ENCODE peak calls at places on chromosomes 13 and 19, in six cellular contexts. U is breast epithelium; K is tibial artery; A is adrenal gland; X is CD4-positive, alpha-beta memory T cell; Q is HL-60. W is an unnamed sample.

GRCh38 chr13:109146912-109147624 is 517.7 kb downstream of the MYO16 start:
- DNase-seq in U (no peak), K (no peak), A (no peak), X (no peak), Q (no peak), W (peak; percentile 57)

GRCh38 chr13:27833206-27833605 is 40.9 kb downstream of the GSX1 start:
- DNase-seq in U (no peak), K (no peak), A (no peak), X (no peak), Q (no peak), W (no peak)

GRCh38 chr19:46211201-46211881 is 18.2 kb upstream of the IGFL1 start:
- DNase-seq in U (peak; percentile 72), K (no peak), A (no peak), X (no peak), Q (no peak), W (peak; percentile 49)

GRCh38 chr19:35764432-35765315 is 6.7 kb downstream of the PROSER3 start:
- DNase-seq in U (no peak), K (no peak), A (no peak), X (no peak), Q (peak; percentile 27), W (no peak)

GRCh38 chr13:48595330-48596127 is 58.2 kb upstream of the CYSLTR2 start:
- DNase-seq in U (no peak), K (no peak), A (peak; percentile 74), X (peak; percentile 51), Q (peak; percentile 89), W (peak; percentile 53)

GRCh38 chr13:25840261-25840660 is 211.6 kb downstream of the SHISA2 start:
- DNase-seq in U (no peak), K (no peak), A (no peak), X (no peak), Q (no peak), W (no peak)

GRCh38 chr13:95100525-95101121 is 200.6 kb downstream of the ABCC4 start:
- DNase-seq in U (no peak), K (no peak), A (no peak), X (no peak), Q (no peak), W (no peak)

GRCh38 chr19:42255766-42256750 is 1.1 kb upstream of the ERF start:
- DNase-seq in U (no peak), K (peak; percentile 79), A (peak; percentile 62), X (no peak), Q (no peak), W (peak; percentile 61)

GRCh38 chr13:30870049-30870884 is 35.8 kb upstream of the MEDAG start:
- DNase-seq in U (no peak), K (peak; percentile 99), A (no peak), X (no peak), Q (no peak), W (no peak)

DNA sequence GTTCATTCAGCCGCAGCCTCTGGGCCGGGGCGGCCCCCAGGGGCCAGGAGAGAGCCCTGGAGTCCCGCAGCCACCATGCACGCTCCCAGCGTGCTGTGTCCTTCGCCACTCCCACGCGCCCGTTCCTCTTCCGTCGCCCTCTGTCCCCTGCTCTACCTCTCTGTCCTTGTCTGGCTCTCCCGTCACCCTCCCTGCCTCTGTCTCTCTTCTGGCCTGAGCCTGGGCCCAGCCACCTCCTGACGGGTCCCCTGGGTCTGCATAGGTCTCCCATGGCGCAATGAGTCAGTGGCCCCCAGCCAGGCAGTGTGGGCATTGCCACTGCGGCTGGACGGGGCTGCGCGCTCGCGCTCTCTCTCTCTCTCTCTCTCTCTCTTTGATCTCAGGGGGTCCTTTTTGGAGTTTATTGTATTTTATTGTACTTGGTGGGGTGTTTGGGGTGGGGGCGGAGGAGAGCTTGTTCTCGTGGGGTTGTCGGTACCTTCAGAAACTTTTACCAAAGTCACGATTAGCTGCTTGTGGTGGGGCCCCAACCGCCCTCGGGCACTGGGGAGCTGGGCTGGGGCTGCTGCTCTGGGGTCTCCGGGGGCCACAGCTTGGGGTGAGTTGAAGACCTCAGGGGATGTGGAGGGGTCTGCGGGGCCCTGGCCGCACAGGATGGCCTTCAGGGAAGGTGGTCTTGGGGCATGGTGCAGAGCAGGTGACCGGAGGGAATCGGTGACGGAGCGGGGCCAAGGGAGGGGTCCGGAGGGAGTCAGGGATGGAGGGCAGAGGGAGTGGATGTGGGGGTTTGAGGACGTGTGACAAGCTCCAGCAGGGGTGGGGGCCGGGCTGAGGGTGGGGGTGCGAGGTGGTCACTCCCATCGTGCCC is 1.7 kb upstream of the TGFBR3L start:
- DNase-seq in U (no peak), K (no peak), A (peak; percentile 25), X (no peak), Q (no peak), W (no peak)
- H3K27me3 ChIP-seq in U (peaks cover 7% of the 10 kb centered on the region), K (peaks cover 56% of the 10 kb centered on the region), A (peaks cover 18% of the 10 kb centered on the region), X (peaks cover 8% of the 10 kb centered on the region), Q (peaks cover 3% of the 10 kb centered on the region), W (peaks cover 42% of the 10 kb centered on the region)

DNA sequence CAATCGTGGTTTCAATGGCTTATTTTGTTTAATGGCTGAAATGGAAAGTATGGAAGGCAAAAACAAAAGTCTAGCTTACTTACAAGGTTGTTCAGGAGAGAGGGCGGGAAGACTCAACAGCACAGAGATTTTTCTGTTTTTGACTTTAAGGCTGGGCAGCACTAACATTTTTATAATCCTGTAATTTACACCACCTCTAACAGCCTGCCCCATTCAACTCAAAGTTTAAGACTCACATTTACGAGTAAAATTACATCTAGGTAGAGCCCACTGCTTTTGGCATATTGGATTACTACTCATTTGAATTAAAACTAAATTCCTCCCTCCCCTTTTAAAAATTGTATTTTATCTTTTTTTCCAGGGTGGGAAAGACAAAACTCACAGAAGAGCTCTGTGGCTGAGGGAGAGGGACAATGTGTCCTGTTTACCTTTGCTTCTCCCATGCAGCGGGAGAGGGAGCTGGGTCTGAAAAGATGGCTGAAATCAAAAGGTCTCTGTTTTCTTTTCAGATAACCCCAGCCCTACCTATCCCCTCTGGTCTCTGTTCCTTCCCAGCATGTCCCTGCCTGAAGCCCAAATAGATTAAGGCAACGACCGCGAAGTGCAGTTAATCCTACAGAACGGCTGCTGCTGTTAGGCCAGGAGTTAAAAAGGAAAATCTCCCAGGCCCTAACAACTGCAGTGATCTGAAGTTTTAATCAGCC is 6.6 kb downstream of the EFNB2 start:
- DNase-seq in U (no peak), K (no peak), A (no peak), X (no peak), Q (no peak), W (no peak)
- H3K27me3 ChIP-seq in U (no peaks in the 10 kb centered on the region), K (no peaks in the 10 kb centered on the region), A (peaks cover under 1% of the 10 kb centered on the region), X (peaks cover 6% of the 10 kb centered on the region), Q (peaks cover 26% of the 10 kb centered on the region), W (no peaks in the 10 kb centered on the region)

GRCh38 chr13:99953138-99953755 is 18.3 kb downstream of the ZIC5 start:
- DNase-seq in U (no peak), K (no peak), A (no peak), X (no peak), Q (no peak), W (no peak)
- H3K27me3 ChIP-seq in U (peaks cover 5% of the 10 kb centered on the region), K (peaks cover 84% of the 10 kb centered on the region), A (peaks cover 59% of the 10 kb centered on the region), X (peaks cover 37% of the 10 kb centered on the region), Q (peaks cover 69% of the 10 kb centered on the region), W (peaks cover 68% of the 10 kb centered on the region)

DNA sequence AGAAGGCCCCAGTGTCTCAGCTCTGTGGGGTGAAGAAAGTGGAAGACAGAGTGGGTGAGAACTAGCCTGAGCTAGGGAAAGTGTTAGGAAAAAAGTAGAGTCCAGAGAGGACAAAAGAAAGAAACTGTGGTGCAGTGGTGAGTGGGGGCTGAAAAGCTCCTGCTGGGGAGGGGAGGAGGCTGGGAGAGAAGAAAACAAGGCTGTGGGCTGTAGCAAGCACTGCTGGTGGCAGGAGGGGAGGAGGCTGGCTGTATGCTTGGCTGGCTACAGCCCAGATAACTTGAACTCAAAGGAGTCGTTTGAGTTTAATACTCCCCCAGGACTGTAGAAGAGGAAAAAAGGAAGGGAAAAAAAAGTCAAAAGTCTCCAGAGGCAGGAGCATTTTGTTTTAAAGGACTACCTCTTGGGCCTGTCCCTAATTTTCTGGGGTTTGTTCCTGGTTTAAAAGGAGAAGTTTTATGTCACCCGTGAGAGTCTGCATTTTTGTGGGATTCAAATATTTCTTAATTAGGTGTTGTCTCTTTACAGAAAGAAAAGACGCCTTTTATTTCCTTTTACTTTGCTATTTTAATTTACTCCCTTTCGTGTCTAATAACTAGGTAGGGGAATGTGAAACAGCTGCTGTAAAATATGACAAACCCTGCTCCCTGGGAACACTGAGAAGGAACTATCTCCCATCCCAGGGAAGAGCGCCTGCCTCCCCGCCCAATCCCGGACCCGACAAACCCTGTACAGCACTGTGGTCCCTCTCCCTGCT is 21.7 kb downstream of the ZIC5 start:
- DNase-seq in U (no peak), K (peak; percentile 17), A (no peak), X (no peak), Q (no peak), W (no peak)
- H3K27me3 ChIP-seq in U (no peaks in the 10 kb centered on the region), K (peaks cover 83% of the 10 kb centered on the region), A (peaks cover 43% of the 10 kb centered on the region), X (peaks cover 4% of the 10 kb centered on the region), Q (peaks cover 35% of the 10 kb centered on the region), W (peaks cover 33% of the 10 kb centered on the region)

GRCh38 chr19:29384676-29385075 is 141.1 kb upstream of the VSTM2B start:
- DNase-seq in U (peak; percentile 42), K (no peak), A (no peak), X (no peak), Q (no peak), W (no peak)
- H3K27me3 ChIP-seq in U (no peaks in the 10 kb centered on the region), K (peaks cover 9% of the 10 kb centered on the region), A (no peaks in the 10 kb centered on the region), X (no peaks in the 10 kb centered on the region), Q (peaks cover 3% of the 10 kb centered on the region), W (no peaks in the 10 kb centered on the region)

GRCh38 chr19:17025361-17025760 is 1.2 kb downstream of the CPAMD8 start:
- DNase-seq in U (no peak), K (no peak), A (no peak), X (no peak), Q (no peak), W (no peak)
- H3K27me3 ChIP-seq in U (no peaks in the 10 kb centered on the region), K (peaks cover 57% of the 10 kb centered on the region), A (peaks cover 13% of the 10 kb centered on the region), X (no peaks in the 10 kb centered on the region), Q (peaks cover 17% of the 10 kb centered on the region), W (peaks cover 18% of the 10 kb centered on the region)

W was measured in cardiac muscle cell.